ENCODE peak calls at places on chromosomes 13 and 19, in six cellular contexts. F is Right ventricle myocardium superior, Y is body of pancreas, U is left colon, V is heart right ventricle, K is esophagus mucosa. L is an unnamed sample.

GRCh38 chr19:43525836-43526771 is 897 bp downstream of the ETHE1 start:
- ATAC-seq in Y (peak; percentile 49), K (peak; percentile 24), U (peak; percentile 72), V (peak; percentile 39), F (peak; percentile 19), L (peak; percentile 38)

GRCh38 chr13:33284916-33285315 is 639 bp downstream of the STARD13 start:
- ATAC-seq in K (peak; percentile 27), Y (peak; percentile 3), U (peak; percentile 28), V (peak; percentile 19), F (peak; percentile 35), L (peak; percentile 66)

GRCh38 chr19:51644636-51645271 is 1.9 kb downstream of the SIGLEC14 start:
- ATAC-seq in U (no peak), Y (no peak), K (no peak), V (no peak), F (no peak), L (no peak)

GRCh38 chr13:76773695-76774094 is 112.5 kb downstream of the KCTD12 start:
- ATAC-seq in Y (no peak), U (no peak), K (no peak), F (no peak), V (no peak), L (no peak)

GRCh38 chr13:80132741-80133601 is 208.0 kb downstream of the SPRY2 start:
- ATAC-seq in Y (peak; percentile 92), F (peak; percentile 95), K (peak; percentile 31), V (peak; percentile 97), U (peak; percentile 93), L (no peak)

GRCh38 chr13:112575680-112576079 is 12.3 kb downstream of the TUBGCP3 start:
- ATAC-seq in F (no peak), U (no peak), K (no peak), Y (peak; percentile 60), V (no peak), L (no peak)

GRCh38 chr19:3338541-3339181 is 27.7 kb upstream of the NFIC start:
- ATAC-seq in Y (peak; percentile 45), U (peak; percentile 73), K (peak; percentile 29), V (no peak), F (no peak), L (peak; percentile 88)

GRCh38 chr13:23599083-23599925 is 29.1 kb downstream of the TNFRSF19 start:
- ATAC-seq in Y (peak; percentile 94), K (no peak), U (no peak), F (no peak), V (no peak), L (no peak)

GRCh38 chr13:111066544-111066943 is 48.6 kb upstream of the ARHGEF7 start:
- ATAC-seq in U (peak; percentile 38), Y (peak; percentile 22), F (peak; percentile 55), V (peak; percentile 46), K (no peak), L (no peak)

GRCh38 chr19:38478273-38478971 is 44.9 kb downstream of the RYR1 start:
- ATAC-seq in K (no peak), F (no peak), Y (no peak), V (no peak), U (no peak), L (no peak)

GRCh38 chr13:109758937-109759480 is 27.4 kb downstream of the IRS2 start:
- ATAC-seq in U (no peak), Y (no peak), F (no peak), V (no peak), K (no peak), L (no peak)

GRCh38 chr13:32723987-32724386 is 137.7 kb downstream of the PDS5B start:
- ATAC-seq in K (no peak), F (no peak), Y (no peak), U (no peak), V (no peak), L (no peak)

GRCh38 chr13:91406619-91407018 is 8.2 kb downstream of the GPC5 start:
- ATAC-seq in U (no peak), F (no peak), Y (no peak), V (no peak), K (no peak), L (peak; percentile 46)

GRCh38 chr13:114177245-114178010 is 1.6 kb upstream of the CFAP97D2 start:
- ATAC-seq in U (no peak), V (no peak), F (no peak), Y (no peak), K (no peak), L (no peak)

GRCh38 chr13:60329221-60329983 is 67.6 kb upstream of the TDRD3 start:
- ATAC-seq in F (no peak), V (no peak), K (no peak), U (peak; percentile 75), Y (peak; percentile 62), L (no peak)

GRCh38 chr13:97976551-97977375 is 23.3 kb downstream of the IPO5 start:
- ATAC-seq in Y (peak; percentile 45), V (peak; percentile 47), U (peak; percentile 47), F (peak; percentile 38), K (peak; percentile 58), L (peak; percentile 49)

GRCh38 chr13:102220681-102221228 is 181.1 kb downstream of the FGF14 start:
- ATAC-seq in K (no peak), U (no peak), V (no peak), Y (no peak), F (no peak), L (no peak)